ENCODE peak calls at places on chromosomes 11 and 22, in six cellular contexts. One of them, this sample, is unnamed.

GRCh38 chr11:131802416-131802815 is 432.0 kb downstream of the NTM start:
- DNase-seq in stomach: no peak
- DNase-seq in A549: no peak
- DNase-seq in HCT116: no peak
- DNase-seq in GM12878: no peak
- DNase-seq in H1: no peak
- DNase-seq in this sample: peak; percentile 79

GRCh38 chr11:127042445-127042844 is 41.9 kb upstream of the KIRREL3 start:
- DNase-seq in stomach: no peak
- DNase-seq in A549: no peak
- DNase-seq in HCT116: no peak
- DNase-seq in GM12878: no peak
- DNase-seq in H1: no peak
- DNase-seq in this sample: no peak

GRCh38 chr11:112398798-112399197 is 138.1 kb upstream of the PLET1 start:
- DNase-seq in stomach: no peak
- DNase-seq in A549: no peak
- DNase-seq in HCT116: no peak
- DNase-seq in GM12878: no peak
- DNase-seq in H1: no peak
- DNase-seq in this sample: no peak

GRCh38 chr22:21727768-21728167 is 7.8 kb downstream of the YPEL1 start:
- DNase-seq in stomach: no peak
- DNase-seq in A549: no peak
- DNase-seq in HCT116: no peak
- DNase-seq in GM12878: no peak
- DNase-seq in H1: no peak
- DNase-seq in this sample: no peak

GRCh38 chr11:1298695-1299492 is 10.5 kb downstream of the TOLLIP start:
- DNase-seq in stomach: peak; percentile 85
- DNase-seq in A549: peak; percentile 73
- DNase-seq in HCT116: no peak
- DNase-seq in GM12878: no peak
- DNase-seq in H1: no peak
- DNase-seq in this sample: peak; percentile 65

GRCh38 chr22:42379961-42380537 is 52.2 kb downstream of the NFAM1 start:
- DNase-seq in stomach: no peak
- DNase-seq in A549: no peak
- DNase-seq in HCT116: no peak
- DNase-seq in GM12878: no peak
- DNase-seq in H1: no peak
- DNase-seq in this sample: no peak

GRCh38 chr22:44448271-44448780 is 49.7 kb downstream of the RTL6 start:
- DNase-seq in stomach: peak; percentile 72
- DNase-seq in A549: peak; percentile 58
- DNase-seq in HCT116: no peak
- DNase-seq in GM12878: no peak
- DNase-seq in H1: no peak
- DNase-seq in this sample: peak; percentile 66

GRCh38 chr22:48880749-48881148 is 946.9 kb downstream of the BRD1 start:
- DNase-seq in stomach: no peak
- DNase-seq in A549: no peak
- DNase-seq in HCT116: no peak
- DNase-seq in GM12878: no peak
- DNase-seq in H1: no peak
- DNase-seq in this sample: no peak

GRCh38 chr11:112165049-112165448 is 1.2 kb upstream of the IL18 start:
- DNase-seq in stomach: no peak
- DNase-seq in A549: no peak
- DNase-seq in HCT116: no peak
- DNase-seq in GM12878: no peak
- DNase-seq in H1: no peak
- DNase-seq in this sample: no peak

GRCh38 chr11:66008095-66008467 is 3.7 kb upstream of the CST6 start:
- DNase-seq in stomach: no peak
- DNase-seq in A549: no peak
- DNase-seq in HCT116: no peak
- DNase-seq in GM12878: no peak
- DNase-seq in H1: no peak
- DNase-seq in this sample: no peak

GRCh38 chr22:41240377-41241132 is at the start of gene CHADL:
- DNase-seq in stomach: no peak
- DNase-seq in A549: no peak
- DNase-seq in HCT116: no peak
- DNase-seq in GM12878: no peak
- DNase-seq in H1: no peak
- DNase-seq in this sample: peak; percentile 75

GRCh38 chr11:11545285-11546275 is 76.2 kb downstream of the GALNT18 start:
- DNase-seq in stomach: no peak
- DNase-seq in A549: no peak
- DNase-seq in HCT116: no peak
- DNase-seq in GM12878: no peak
- DNase-seq in H1: no peak
- DNase-seq in this sample: no peak

GRCh38 chr22:41327124-41327523 is 25.8 kb downstream of the ZC3H7B start:
- DNase-seq in stomach: no peak
- DNase-seq in A549: no peak
- DNase-seq in HCT116: no peak
- DNase-seq in GM12878: no peak
- DNase-seq in H1: no peak
- DNase-seq in this sample: peak; percentile 86

GRCh38 chr11:37817727-37818270 is 1219.8 kb upstream of the RAG2 start:
- DNase-seq in stomach: no peak
- DNase-seq in A549: no peak
- DNase-seq in HCT116: no peak
- DNase-seq in GM12878: no peak
- DNase-seq in H1: no peak
- DNase-seq in this sample: no peak

GRCh38 chr22:49149721-49150608 is 677.7 kb downstream of the BRD1 start:
- DNase-seq in stomach: no peak
- DNase-seq in A549: no peak
- DNase-seq in HCT116: no peak
- DNase-seq in GM12878: no peak
- DNase-seq in H1: no peak
- DNase-seq in this sample: no peak

GRCh38 chr11:124481365-124482323 is 36.1 kb upstream of the OR8B8 start:
- DNase-seq in stomach: no peak
- DNase-seq in A549: peak; percentile 2
- DNase-seq in HCT116: no peak
- DNase-seq in GM12878: no peak
- DNase-seq in H1: no peak
- DNase-seq in this sample: peak; percentile 38

GRCh38 chr11:83068573-83068972 is 3.1 kb downstream of the RAB30 start:
- DNase-seq in stomach: no peak
- DNase-seq in A549: no peak
- DNase-seq in HCT116: no peak
- DNase-seq in GM12878: no peak
- DNase-seq in H1: no peak
- DNase-seq in this sample: no peak

DNA sequence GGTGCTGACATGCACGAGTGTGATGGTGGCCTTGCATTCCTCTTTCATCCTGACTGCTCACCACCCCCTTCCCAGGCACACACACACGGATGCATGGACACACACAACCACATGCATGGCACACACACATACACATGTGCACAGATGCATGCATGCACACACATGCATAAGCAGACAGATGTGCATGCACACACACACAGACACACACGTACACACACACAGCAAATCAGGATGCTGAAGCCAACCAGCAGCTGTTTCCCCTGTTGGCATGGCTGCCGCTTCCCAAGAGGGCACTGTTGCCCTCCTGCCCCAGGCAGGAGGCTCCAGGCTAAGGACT is 15.3 kb downstream of the OSBPL5 start:
- DNase-seq in stomach: no peak
- DNase-seq in A549: no peak
- DNase-seq in HCT116: no peak
- DNase-seq in GM12878: no peak
- DNase-seq in H1: no peak
- DNase-seq in this sample: no peak
- H3K4me3 ChIP-seq in stomach: no peak overlapping the region
- H3K4me3 ChIP-seq in A549: no peak overlapping the region
- H3K4me3 ChIP-seq in HCT116: no peak overlapping the region
- H3K4me3 ChIP-seq in GM12878: no peak overlapping the region
- H3K4me3 ChIP-seq in H1: no peak overlapping the region
- H3K4me3 ChIP-seq in this sample: no peak overlapping the region

GRCh38 chr11:120335596-120335927 is 651 bp upstream of the ARHGEF12 start:
- DNase-seq in stomach: peak; percentile 47
- DNase-seq in A549: peak; percentile 13
- DNase-seq in HCT116: no peak
- DNase-seq in GM12878: no peak
- DNase-seq in H1: no peak
- DNase-seq in this sample: no peak

GRCh38 chr11:120334332-120334731 is 1.9 kb upstream of the ARHGEF12 start:
- DNase-seq in stomach: no peak
- DNase-seq in A549: no peak
- DNase-seq in HCT116: no peak
- DNase-seq in GM12878: no peak
- DNase-seq in H1: no peak
- DNase-seq in this sample: no peak

GRCh38 chr11:120333801-120334200 is 2.4 kb upstream of the ARHGEF12 start:
- DNase-seq in stomach: no peak
- DNase-seq in A549: no peak
- DNase-seq in HCT116: no peak
- DNase-seq in GM12878: no peak
- DNase-seq in H1: no peak
- DNase-seq in this sample: no peak

GRCh38 chr11:120335928-120336640 is at the start of gene ARHGEF12:
- DNase-seq in stomach: peak; percentile 96
- DNase-seq in A549: peak; percentile 84
- DNase-seq in HCT116: peak; percentile 93
- DNase-seq in GM12878: peak; percentile 33
- DNase-seq in H1: peak; percentile 82
- DNase-seq in this sample: peak; percentile 97

GRCh38 chr11:120334894-120335462 is 1.2 kb upstream of the ARHGEF12 start:
- DNase-seq in stomach: peak; percentile 64
- DNase-seq in A549: peak; percentile 40
- DNase-seq in HCT116: no peak
- DNase-seq in GM12878: peak; percentile 69
- DNase-seq in H1: no peak
- DNase-seq in this sample: peak; percentile 84
- TF ChIP-seq POLR2A in stomach: no peak
- TF ChIP-seq POLR2A in A549: no peak
- TF ChIP-seq POLR2A in HCT116: no peak
- TF ChIP-seq POLR2A in GM12878: no peak
- TF ChIP-seq POLR2A in H1: no peak
- TF ChIP-seq POLR2A in this sample: no peak

DNA sequence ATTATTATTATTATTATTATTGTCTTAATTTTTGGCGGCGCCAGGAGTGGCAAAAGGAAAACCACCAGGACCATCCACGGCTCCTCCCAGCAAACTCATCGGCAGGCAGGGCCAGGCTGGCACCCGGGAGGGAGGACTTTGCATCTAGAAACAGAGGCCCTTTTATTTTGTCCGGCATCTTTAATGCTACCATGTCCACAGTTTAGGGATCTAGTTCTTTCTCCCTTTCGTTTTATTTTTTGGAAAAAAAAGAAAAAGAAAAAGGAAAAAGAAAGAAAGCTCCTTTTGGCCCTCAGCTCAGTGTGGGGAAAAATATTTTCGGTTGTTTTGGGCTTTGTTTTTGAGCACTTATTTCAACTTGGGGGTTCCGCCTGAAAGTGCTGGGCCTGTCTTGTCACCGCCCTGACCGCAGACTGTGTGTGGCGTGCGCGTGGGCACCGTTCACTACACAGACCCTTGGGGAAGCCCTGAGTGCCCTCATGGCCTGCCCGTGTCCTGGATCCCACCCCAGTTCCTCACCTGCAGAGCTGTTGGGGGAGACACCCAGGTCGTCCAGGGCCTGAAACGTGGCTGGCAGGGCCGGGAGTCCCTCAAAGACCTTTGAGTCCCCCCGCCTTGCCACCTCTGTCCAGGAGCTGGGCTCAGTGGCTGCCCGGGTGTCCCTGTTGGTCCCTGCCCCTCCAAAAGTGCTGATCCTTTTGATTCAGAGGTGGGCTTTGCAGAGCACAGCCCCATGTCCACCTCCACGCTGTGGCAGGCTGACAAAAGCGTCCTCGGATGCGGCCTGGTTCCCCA is 69.1 kb upstream of the PPARA start:
- DNase-seq in stomach: peak; percentile 33
- DNase-seq in A549: no peak
- DNase-seq in HCT116: no peak
- DNase-seq in GM12878: no peak
- DNase-seq in H1: no peak
- DNase-seq in this sample: peak; percentile 30
- H3K4me3 ChIP-seq in stomach: peak overlapping the region; percentile 91
- H3K4me3 ChIP-seq in A549: peak overlapping the region; percentile 52
- H3K4me3 ChIP-seq in HCT116: peak overlapping the region; percentile 60
- H3K4me3 ChIP-seq in GM12878: no peak overlapping the region
- H3K4me3 ChIP-seq in H1: no peak overlapping the region
- H3K4me3 ChIP-seq in this sample: peak overlapping the region; percentile 48

GRCh38 chr22:20391222-20391621 is 2.7 kb upstream of the ZNF74 start:
- DNase-seq in stomach: no peak
- DNase-seq in A549: no peak
- DNase-seq in HCT116: no peak
- DNase-seq in GM12878: no peak
- DNase-seq in H1: no peak
- DNase-seq in this sample: no peak

GRCh38 chr22:20392983-20393704 is 807 bp upstream of the ZNF74 start:
- DNase-seq in stomach: no peak
- DNase-seq in A549: no peak
- DNase-seq in HCT116: no peak
- DNase-seq in GM12878: no peak
- DNase-seq in H1: no peak
- DNase-seq in this sample: no peak

GRCh38 chr22:20395181-20395896 is 1.4 kb downstream of the ZNF74 start:
- DNase-seq in stomach: no peak
- DNase-seq in A549: no peak
- DNase-seq in HCT116: no peak
- DNase-seq in GM12878: no peak
- DNase-seq in H1: no peak
- DNase-seq in this sample: no peak

GRCh38 chr22:20395897-20396287 is 1.9 kb downstream of the ZNF74 start:
- DNase-seq in stomach: no peak
- DNase-seq in A549: no peak
- DNase-seq in HCT116: no peak
- DNase-seq in GM12878: no peak
- DNase-seq in H1: no peak
- DNase-seq in this sample: no peak

DNA sequence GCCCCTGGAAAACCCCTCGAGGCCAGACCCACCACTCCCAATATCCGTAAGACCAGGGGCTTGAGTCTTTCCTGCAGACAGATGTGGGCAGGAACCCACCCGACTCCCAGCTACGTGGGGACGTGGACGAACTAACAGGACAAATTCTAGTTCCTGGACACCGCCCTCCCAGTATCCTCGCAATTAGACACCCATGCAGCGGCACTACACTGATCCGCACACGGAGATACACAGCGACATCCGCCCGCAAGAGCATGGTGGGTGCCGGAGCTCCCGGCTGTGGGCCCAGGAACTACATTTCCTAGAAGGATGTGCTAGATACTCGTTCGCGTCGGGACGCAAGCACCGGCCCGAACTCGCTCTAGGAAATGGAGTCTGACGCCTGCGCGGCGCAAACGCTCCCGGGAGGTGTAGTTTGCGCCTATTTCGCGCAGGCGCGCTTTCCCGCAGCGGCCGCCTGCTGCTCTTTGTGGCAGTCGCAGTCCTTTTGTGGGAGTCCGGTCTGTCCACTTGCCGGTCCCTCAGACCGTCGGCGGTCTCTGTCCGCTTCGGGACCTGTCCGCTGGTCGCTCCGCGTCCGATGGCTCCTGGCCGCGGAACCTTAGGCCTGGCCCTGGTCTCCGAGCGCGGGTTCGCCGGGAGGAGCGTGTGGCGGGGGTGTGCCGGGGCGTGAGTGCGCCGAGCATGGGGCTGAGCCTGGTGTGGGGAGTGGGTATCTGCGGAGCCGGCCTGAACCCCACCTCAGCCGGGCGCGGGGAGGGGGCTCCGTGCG is at the start of gene ZNF74:
- DNase-seq in stomach: peak; percentile 90
- DNase-seq in A549: peak; percentile 31
- DNase-seq in HCT116: peak; percentile 77
- DNase-seq in GM12878: peak; percentile 55
- DNase-seq in H1: peak; percentile 76
- DNase-seq in this sample: peak; percentile 93
- TF ChIP-seq POLR2A in stomach: no peak
- TF ChIP-seq POLR2A in A549: peak; percentile 80
- TF ChIP-seq POLR2A in HCT116: peak; percentile 92
- TF ChIP-seq POLR2A in GM12878: peak; percentile 88
- TF ChIP-seq POLR2A in H1: peak; percentile 70
- TF ChIP-seq POLR2A in this sample: no peak

This sample was measured in testis.